ENCODE peak calls at places on chromosomes 7 and 10, in four cellular contexts. One of them, this sample, is unnamed.

GRCh38 chr7:117937049-117937448 is 63.8 kb upstream of the CTTNBP2 start:
- DNase-seq in SK-N-SH: no peak
- DNase-seq in hepatocyte: no peak
- DNase-seq in IMR-90: no peak
- DNase-seq in this sample: no peak

GRCh38 chr7:70828366-70828765 is 303.6 kb upstream of the GALNT17 start:
- DNase-seq in IMR-90: no peak
- DNase-seq in SK-N-SH: no peak
- DNase-seq in hepatocyte: no peak
- DNase-seq in this sample: no peak

GRCh38 chr10:76973091-76973514 is 664.5 kb downstream of the KCNMA1 start:
- DNase-seq in IMR-90: no peak
- DNase-seq in hepatocyte: peak; percentile 19
- DNase-seq in SK-N-SH: no peak
- DNase-seq in this sample: no peak

GRCh38 chr10:114753126-114753525 is 68.5 kb upstream of the FHIP2A start:
- DNase-seq in IMR-90: peak; percentile 77
- DNase-seq in hepatocyte: no peak
- DNase-seq in SK-N-SH: no peak
- DNase-seq in this sample: peak; percentile 22

GRCh38 chr7:28747854-28748253 is 210.3 kb downstream of the TRIL start:
- DNase-seq in SK-N-SH: peak; percentile 58
- DNase-seq in hepatocyte: no peak
- DNase-seq in IMR-90: no peak
- DNase-seq in this sample: no peak

GRCh38 chr10:104316321-104317099 is 21.8 kb downstream of the ITPRIP start:
- DNase-seq in IMR-90: no peak
- DNase-seq in SK-N-SH: no peak
- DNase-seq in hepatocyte: no peak
- DNase-seq in this sample: no peak

GRCh38 chr10:17226891-17227303 is 1.1 kb upstream of the VIM start:
- DNase-seq in SK-N-SH: no peak
- DNase-seq in hepatocyte: no peak
- DNase-seq in IMR-90: no peak
- DNase-seq in this sample: no peak

GRCh38 chr7:16071246-16071857 is 350.0 kb downstream of the CRPPA start:
- DNase-seq in hepatocyte: peak; percentile 80
- DNase-seq in SK-N-SH: peak; percentile 39
- DNase-seq in IMR-90: peak; percentile 67
- DNase-seq in this sample: peak; percentile 80

GRCh38 chr7:111090834-111091233 is at the start of gene LRRN3:
- DNase-seq in hepatocyte: peak; percentile 13
- DNase-seq in SK-N-SH: peak; percentile 72
- DNase-seq in IMR-90: peak; percentile 61
- DNase-seq in this sample: peak; percentile 75

GRCh38 chr7:70678621-70679251 is 453.2 kb upstream of the GALNT17 start:
- DNase-seq in IMR-90: peak; percentile 57
- DNase-seq in SK-N-SH: no peak
- DNase-seq in hepatocyte: no peak
- DNase-seq in this sample: peak; percentile 87

GRCh38 chr7:69359003-69359555 is 239.2 kb upstream of the AUTS2 start:
- DNase-seq in hepatocyte: peak; percentile 32
- DNase-seq in IMR-90: no peak
- DNase-seq in SK-N-SH: no peak
- DNase-seq in this sample: no peak
- H3K4me2 ChIP-seq in hepatocyte: no peak overlapping the region
- H3K4me2 ChIP-seq in IMR-90: no peak overlapping the region
- H3K4me2 ChIP-seq in SK-N-SH: no peak overlapping the region
- H3K4me2 ChIP-seq in this sample: no peak overlapping the region

GRCh38 chr10:88316292-88316861 is 266.7 kb downstream of the RNLS start:
- DNase-seq in SK-N-SH: no peak
- DNase-seq in hepatocyte: no peak
- DNase-seq in IMR-90: no peak
- DNase-seq in this sample: no peak
- H4K20me1 ChIP-seq in SK-N-SH: no peaks in the 10 kb centered on the region
- H4K20me1 ChIP-seq in hepatocyte: no peaks in the 10 kb centered on the region
- H4K20me1 ChIP-seq in IMR-90: no peaks in the 10 kb centered on the region
- H4K20me1 ChIP-seq in this sample: no peaks in the 10 kb centered on the region

GRCh38 chr10:34178756-34179155 is 636.3 kb downstream of the PARD3 start:
- DNase-seq in SK-N-SH: no peak
- DNase-seq in hepatocyte: no peak
- DNase-seq in IMR-90: no peak
- DNase-seq in this sample: no peak
- H3K4me2 ChIP-seq in SK-N-SH: no peak overlapping the region
- H3K4me2 ChIP-seq in hepatocyte: no peak overlapping the region
- H3K4me2 ChIP-seq in IMR-90: no peak overlapping the region
- H3K4me2 ChIP-seq in this sample: no peak overlapping the region

DNA sequence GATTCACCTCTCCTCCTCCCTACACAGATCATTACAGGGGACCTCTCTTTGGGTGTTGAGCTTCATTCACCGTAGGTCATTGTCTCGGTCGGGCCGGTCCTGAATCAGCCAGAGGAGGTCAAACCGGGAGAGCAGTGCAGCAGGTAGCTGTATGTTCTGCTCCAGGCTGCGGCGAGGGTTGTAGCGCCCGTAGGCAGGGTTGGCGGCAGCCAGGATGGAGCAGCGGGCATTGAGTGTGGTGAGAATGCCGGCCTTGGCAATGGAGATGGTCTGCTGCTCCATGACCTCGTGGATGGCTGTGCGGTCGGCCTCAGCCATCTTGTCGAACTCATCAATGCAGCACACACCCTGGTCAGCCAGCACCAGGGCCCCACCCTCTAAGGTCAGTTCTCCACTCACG is 5.5 kb downstream of the MCM7 start:
- DNase-seq in SK-N-SH: no peak
- DNase-seq in IMR-90: no peak
- DNase-seq in hepatocyte: no peak
- DNase-seq in this sample: no peak
- H4K20me1 ChIP-seq in SK-N-SH: peaks cover 3% of the 10 kb centered on the region
- H4K20me1 ChIP-seq in IMR-90: peaks cover 11% of the 10 kb centered on the region
- H4K20me1 ChIP-seq in hepatocyte: peaks cover 2% of the 10 kb centered on the region
- H4K20me1 ChIP-seq in this sample: no peaks in the 10 kb centered on the region

GRCh38 chr7:74180866-74181265 is 6.7 kb downstream of the EIF4H start:
- DNase-seq in hepatocyte: no peak
- DNase-seq in IMR-90: peak; percentile 36
- DNase-seq in SK-N-SH: no peak
- DNase-seq in this sample: no peak
- H3K4me2 ChIP-seq in hepatocyte: no peak overlapping the region
- H3K4me2 ChIP-seq in IMR-90: peak overlapping the region; percentile 14
- H3K4me2 ChIP-seq in SK-N-SH: no peak overlapping the region
- H3K4me2 ChIP-seq in this sample: no peak overlapping the region

DNA sequence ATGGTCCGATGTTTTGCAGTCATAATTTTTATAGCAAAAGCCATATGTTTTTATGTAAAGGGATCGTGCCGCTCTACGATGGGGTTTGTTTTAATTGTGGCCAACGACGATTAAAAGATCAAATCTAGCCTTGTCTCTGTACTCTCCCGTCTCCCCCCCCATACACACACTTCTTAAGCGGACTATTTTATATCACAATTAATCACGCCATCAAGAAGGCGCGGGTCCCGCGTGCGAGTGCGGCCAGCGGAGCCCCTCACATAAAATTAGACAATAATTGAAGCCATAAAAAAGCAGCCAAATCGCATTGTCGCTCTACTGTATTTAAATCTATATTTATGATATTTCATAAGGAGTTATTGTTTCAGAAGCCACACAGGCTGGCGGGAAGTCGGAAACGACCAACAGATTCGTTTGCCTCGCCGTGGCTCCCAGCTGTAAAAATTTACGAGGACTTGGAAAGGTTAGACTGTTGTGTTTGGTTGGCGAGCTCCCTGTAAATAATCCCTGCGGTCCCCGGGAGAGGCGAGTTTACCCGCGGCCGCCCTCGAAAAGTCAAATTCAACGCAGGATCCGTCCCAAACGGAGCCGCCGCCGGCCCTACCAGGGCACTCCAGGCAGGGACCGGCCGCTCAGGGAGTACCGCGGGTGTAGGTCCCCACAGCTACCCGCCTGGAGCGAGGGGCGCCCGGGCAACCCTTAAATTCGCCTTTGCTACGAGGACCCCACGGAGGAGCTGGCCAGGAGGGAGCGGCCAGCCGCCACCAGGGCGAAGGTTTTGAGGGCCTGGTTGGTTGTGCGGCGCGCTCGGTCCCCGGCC is 528 bp upstream of the HOXA9 start:
- DNase-seq in IMR-90: no peak
- DNase-seq in hepatocyte: no peak
- DNase-seq in SK-N-SH: no peak
- DNase-seq in this sample: no peak
- H4K20me1 ChIP-seq in IMR-90: peaks cover 3% of the 10 kb centered on the region
- H4K20me1 ChIP-seq in hepatocyte: peaks cover 7% of the 10 kb centered on the region
- H4K20me1 ChIP-seq in SK-N-SH: peaks cover 13% of the 10 kb centered on the region
- H4K20me1 ChIP-seq in this sample: no peaks in the 10 kb centered on the region

GRCh38 chr10:82171899-82172298 is 296.9 kb downstream of the NRG3 start:
- DNase-seq in hepatocyte: no peak
- DNase-seq in SK-N-SH: no peak
- DNase-seq in IMR-90: no peak
- DNase-seq in this sample: no peak
- H3K4me2 ChIP-seq in hepatocyte: no peak overlapping the region
- H3K4me2 ChIP-seq in SK-N-SH: no peak overlapping the region
- H3K4me2 ChIP-seq in IMR-90: no peak overlapping the region
- H3K4me2 ChIP-seq in this sample: no peak overlapping the region

GRCh38 chr7:87877641-87878040 is 1.3 kb downstream of the DBF4 start:
- DNase-seq in hepatocyte: no peak
- DNase-seq in SK-N-SH: no peak
- DNase-seq in IMR-90: no peak
- DNase-seq in this sample: no peak

GRCh38 chr7:87878208-87878735 is 2.0 kb downstream of the DBF4 start:
- DNase-seq in IMR-90: peak; percentile 31
- DNase-seq in SK-N-SH: no peak
- DNase-seq in hepatocyte: no peak
- DNase-seq in this sample: peak; percentile 33

GRCh38 chr7:87886875-87887274 is 10.6 kb downstream of the DBF4 start:
- DNase-seq in hepatocyte: peak; percentile 43
- DNase-seq in SK-N-SH: peak; percentile 17
- DNase-seq in IMR-90: peak; percentile 56
- DNase-seq in this sample: peak; percentile 75

GRCh38 chr7:87885018-87885417 is 8.7 kb downstream of the DBF4 start:
- DNase-seq in IMR-90: no peak
- DNase-seq in hepatocyte: no peak
- DNase-seq in SK-N-SH: no peak
- DNase-seq in this sample: no peak

DNA sequence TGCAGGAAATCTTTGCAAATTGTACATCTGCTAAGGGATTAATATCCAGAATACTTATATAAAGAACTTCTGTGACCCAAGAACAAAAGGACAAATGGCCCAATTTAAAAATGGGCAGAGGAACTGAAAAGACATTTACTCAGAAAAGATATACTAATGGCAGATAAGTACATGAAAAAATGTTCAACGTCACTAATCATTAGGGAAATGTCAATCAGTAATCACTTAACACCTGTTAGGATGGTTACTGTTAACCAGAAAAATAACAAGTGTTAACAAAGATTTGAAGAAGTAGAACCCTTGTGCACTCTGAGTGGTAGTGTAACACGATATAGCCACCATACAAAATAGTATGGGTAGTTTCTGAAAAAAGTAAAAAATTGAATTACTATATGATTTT is 6.2 kb downstream of the DBF4 start:
- DNase-seq in IMR-90: no peak
- DNase-seq in hepatocyte: no peak
- DNase-seq in SK-N-SH: no peak
- DNase-seq in this sample: no peak
- H4K20me1 ChIP-seq in IMR-90: no peaks in the 10 kb centered on the region
- H4K20me1 ChIP-seq in hepatocyte: no peaks in the 10 kb centered on the region
- H4K20me1 ChIP-seq in SK-N-SH: no peaks in the 10 kb centered on the region
- H4K20me1 ChIP-seq in this sample: no peaks in the 10 kb centered on the region

This sample was measured in fibroblast of lung.